ENCODE peak calls at places on chromosomes 1 and 21, in five cellular contexts. P, Z, H, R and V are unnamed samples.

GRCh38 chr1:239913141-239913585 is 178.5 kb upstream of the FMN2 start:
- ATAC-seq in P (no peak), R (peak; percentile 56), Z (no peak), H (peak; percentile 64), V (no peak)

GRCh38 chr1:2564006-2564814 is 8.0 kb downstream of the TNFRSF14 start:
- ATAC-seq in Z (no peak), P (no peak), R (no peak), H (no peak), V (no peak)

GRCh38 chr1:177270863-177271262 is 100.1 kb downstream of the BRINP2 start:
- ATAC-seq in Z (no peak), H (no peak), P (no peak), R (no peak), V (no peak)

GRCh38 chr1:226708967-226709396 is 30.1 kb downstream of the ITPKB start:
- ATAC-seq in H (peak; percentile 4), Z (no peak), P (no peak), R (no peak), V (peak; percentile 28)

GRCh38 chr1:93338426-93338825 is 7.3 kb upstream of the DR1 start:
- ATAC-seq in Z (no peak), H (no peak), R (no peak), P (no peak), V (no peak)

GRCh38 chr1:8473121-8473891 is 155.4 kb downstream of the SLC45A1 start:
- ATAC-seq in Z (no peak), P (peak; percentile 68), R (peak; percentile 51), H (no peak), V (no peak)

GRCh38 chr1:15836772-15837669 is 10.5 kb upstream of the SPEN start:
- ATAC-seq in H (peak; percentile 43), P (no peak), R (peak; percentile 48), Z (no peak), V (no peak)

GRCh38 chr1:145977016-145977415 is 12.5 kb downstream of the POLR3GL start:
- ATAC-seq in R (no peak), P (no peak), H (no peak), Z (no peak), V (no peak)

GRCh38 chr1:6827081-6827480 is 41.8 kb downstream of the CAMTA1 start:
- ATAC-seq in P (no peak), R (no peak), Z (no peak), H (no peak), V (no peak)

GRCh38 chr1:60747321-60747720 is 335.0 kb upstream of the NFIA start:
- ATAC-seq in Z (no peak), R (no peak), P (no peak), H (no peak), V (no peak)

GRCh38 chr1:204031098-204031710 is 41.7 kb upstream of the SOX13 start:
- ATAC-seq in H (no peak), Z (no peak), P (no peak), R (no peak), V (no peak)

GRCh38 chr1:234998174-234998741 is 130.4 kb downstream of the TOMM20 start:
- ATAC-seq in Z (peak; percentile 59), P (peak; percentile 77), H (peak; percentile 11), R (no peak), V (peak; percentile 34)

GRCh38 chr21:32826317-32827167 is 55.0 kb upstream of the PAXBP1 start:
- ATAC-seq in R (peak; percentile 98), H (peak; percentile 85), P (peak; percentile 99), Z (peak; percentile 100), V (peak; percentile 69)

GRCh38 chr21:25638634-25639166 is 358 bp upstream of the JAM2 start:
- ATAC-seq in Z (no peak), P (no peak), H (no peak), R (peak; percentile 38), V (peak; percentile 72)

GRCh38 chr1:153192697-153193096 is 10.5 kb upstream of the LELP1 start:
- ATAC-seq in H (no peak), P (peak; percentile 71), R (peak; percentile 77), Z (peak; percentile 87), V (no peak)

GRCh38 chr1:200376521-200376920 is 33.3 kb downstream of the ZNF281 start:
- ATAC-seq in Z (no peak), P (no peak), R (no peak), H (no peak), V (no peak)

GRCh38 chr21:33197546-33197945 is 32.2 kb upstream of the IFNAR2 start:
- ATAC-seq in Z (no peak), H (peak; percentile 90), R (no peak), P (no peak), V (peak; percentile 30)

GRCh38 chr1:46556822-46557221 is 5.4 kb upstream of the KNCN start:
- ATAC-seq in P (no peak), Z (peak; percentile 53), H (no peak), R (no peak), V (no peak)

GRCh38 chr1:26378088-26378878 is 5.7 kb upstream of the ZNF683 start:
- ATAC-seq in H (peak; percentile 84), P (no peak), R (peak; percentile 97), Z (peak; percentile 99), V (peak; percentile 31)

GRCh38 chr1:110380667-110381283 is 10.1 kb downstream of the SLC16A4 start:
- ATAC-seq in R (no peak), H (peak; percentile 69), P (no peak), Z (no peak), V (peak; percentile 53)

GRCh38 chr1:16248603-16249534 is 11.9 kb upstream of the CPLANE2 start:
- ATAC-seq in P (no peak), Z (peak; percentile 80), H (peak; percentile 55), R (peak; percentile 86), V (peak; percentile 74)

GRCh38 chr1:183522104-183522503 is 49.8 kb downstream of the SMG7 start:
- ATAC-seq in R (no peak), P (no peak), Z (no peak), H (no peak), V (no peak)

GRCh38 chr1:44485229-44485932 is 80.3 kb downstream of the RNF220 start:
- ATAC-seq in R (peak; percentile 22), Z (peak; percentile 97), H (peak; percentile 75), P (no peak), V (peak; percentile 75)

GRCh38 chr1:1540817-1541628 is 599 bp upstream of the TMEM240 start:
- ATAC-seq in Z (no peak), R (no peak), P (no peak), H (no peak), V (peak; percentile 39)

GRCh38 chr1:64470670-64471217 is 815 bp downstream of the CACHD1 start:
- ATAC-seq in P (peak; percentile 72), R (peak; percentile 14), Z (no peak), H (peak; percentile 44), V (peak; percentile 45)

GRCh38 chr21:39125752-39126485 is 57.3 kb downstream of the PSMG1 start:
- ATAC-seq in Z (peak; percentile 94), R (peak; percentile 81), H (peak; percentile 84), P (peak; percentile 99), V (peak; percentile 89)

GRCh38 chr1:187010571-187011309 is 182.0 kb downstream of the PLA2G4A start:
- ATAC-seq in R (peak; percentile 85), H (no peak), Z (no peak), P (no peak), V (no peak)

GRCh38 chr1:78814176-78814575 is 164.5 kb downstream of the IFI44 start:
- ATAC-seq in Z (no peak), R (no peak), P (no peak), H (no peak), V (no peak)

GRCh38 chr1:189693140-189693539 is 784.5 kb downstream of the BRINP3 start:
- ATAC-seq in H (no peak), P (no peak), R (no peak), Z (no peak), V (no peak)

GRCh38 chr1:46493316-46494032 is 3.8 kb downstream of the DMBX1 start:
- ATAC-seq in Z (no peak), R (no peak), P (no peak), H (no peak), V (no peak)

DNA sequence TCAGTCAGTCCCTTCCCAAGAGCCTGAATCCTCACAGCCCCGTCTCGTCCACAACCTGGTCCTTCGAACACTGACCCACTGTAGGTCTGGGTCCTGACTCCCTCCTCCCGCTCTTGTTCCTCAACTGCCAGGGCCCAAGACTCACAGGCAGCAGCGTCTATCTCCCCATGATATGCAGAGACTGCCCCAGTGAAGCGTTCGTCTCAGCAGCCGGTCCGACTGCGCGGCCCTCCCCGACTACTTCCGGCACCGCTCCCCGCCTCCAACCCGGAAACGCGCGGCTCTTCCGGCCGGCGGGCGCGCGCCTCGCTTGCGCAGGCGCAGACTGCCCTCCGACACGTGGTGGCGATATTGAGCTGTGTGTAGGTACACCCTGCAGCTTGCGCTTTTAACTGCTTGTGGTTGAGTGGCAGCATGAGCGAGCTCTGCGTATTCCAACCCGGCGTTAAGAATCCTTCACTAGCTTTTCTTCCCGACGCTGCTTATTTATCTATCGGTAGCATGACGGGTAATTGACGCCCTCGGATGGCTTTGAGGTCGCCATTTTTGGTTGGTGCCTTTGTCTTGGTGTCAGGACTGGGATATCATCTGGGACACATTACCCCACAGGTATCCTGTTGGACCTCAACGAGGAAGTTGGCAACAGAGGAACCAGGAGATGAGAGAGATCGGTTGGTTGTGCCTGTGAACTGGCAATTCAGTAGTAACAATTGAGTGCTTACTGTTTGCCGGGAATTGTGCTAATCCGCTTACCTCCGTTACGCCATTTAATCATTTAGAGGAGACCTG is at the start of gene TAF12:
- ATAC-seq in R (peak; percentile 90), Z (peak; percentile 89), P (peak; percentile 90), H (peak; percentile 96), V (peak; percentile 97)
- TF ChIP-seq EP300 in R (peak; percentile 31), Z (peak; percentile 27), P (no peak), H (no peak), V (no peak)

DNA sequence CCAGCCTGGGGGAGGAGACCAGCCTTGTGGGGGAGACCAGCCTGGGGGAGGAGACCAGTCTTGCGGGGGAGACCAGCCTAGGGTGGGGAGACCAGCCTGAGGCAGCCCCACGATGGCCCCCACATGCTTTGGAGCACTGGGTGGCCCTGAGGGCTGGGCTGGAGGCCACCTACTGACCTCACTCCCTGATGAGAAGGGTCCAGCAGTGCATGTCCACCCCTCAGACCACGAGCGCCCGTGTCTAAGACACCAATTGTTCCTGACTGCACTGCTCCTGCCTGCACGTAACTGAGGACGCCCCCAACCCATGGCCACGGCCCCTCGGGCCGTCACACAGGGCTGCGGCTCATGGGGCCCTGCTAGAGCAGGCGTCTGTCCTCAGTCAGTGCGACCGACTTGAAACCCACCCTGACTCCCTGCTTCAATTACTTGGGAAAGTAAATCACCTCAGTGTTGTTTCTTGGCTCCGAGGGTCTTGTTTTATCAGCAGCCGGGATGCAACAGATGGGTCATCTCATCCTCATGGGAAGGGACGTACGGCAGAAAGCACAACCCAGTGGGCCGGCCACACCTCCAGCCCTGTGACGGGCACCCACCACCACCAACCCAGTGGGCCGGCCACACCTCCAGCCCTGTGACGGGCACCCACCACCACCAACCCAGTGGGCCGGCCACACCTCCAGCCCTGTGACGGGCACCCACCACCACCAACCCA is at the start of gene SPATC1L:
- ATAC-seq in R (peak; percentile 93), Z (peak; percentile 79), H (peak; percentile 64), P (peak; percentile 66), V (peak; percentile 70)
- TF ChIP-seq POLR2AphosphoS5 in R (no peak), Z (no peak), H (no peak), P (peak; percentile 28), V (no peak)

GRCh38 chr1:39132505-39133339 is 71.8 kb upstream of the MACF1 start:
- ATAC-seq in P (peak; percentile 98), R (no peak), H (peak; percentile 89), Z (peak; percentile 83), V (peak; percentile 79)
- TF ChIP-seq EP300 in P (no peak), R (no peak), H (no peak), Z (no peak), V (no peak)

DNA sequence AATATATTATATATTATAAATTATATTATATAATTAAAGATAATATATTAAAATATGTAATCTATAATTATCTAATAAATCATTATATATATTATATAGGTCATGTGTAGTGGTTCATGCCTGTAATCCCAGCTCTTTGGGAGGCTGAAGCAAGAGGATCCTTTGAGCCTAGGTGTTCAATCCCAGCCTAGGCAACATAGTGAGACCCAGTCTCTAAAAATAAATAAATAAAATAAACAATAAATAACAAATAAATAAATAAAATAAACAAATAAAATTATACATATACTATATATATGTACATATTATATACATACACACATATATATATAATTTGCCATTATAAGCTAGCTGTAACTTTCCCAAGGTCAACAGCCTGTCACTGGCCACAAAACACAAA is 277.7 kb downstream of the SETD4 start:
- ATAC-seq in Z (no peak), R (no peak), H (no peak), P (no peak), V (no peak)
- TF ChIP-seq POLR2AphosphoS5 in Z (no peak), R (no peak), H (no peak), P (no peak), V (no peak)